ENCODE peak calls at places on chromosomes 11 and 22, in five cellular contexts. U is NCI-H1105, J is mammary epithelial cell, P is left ventricle myocardium superior, H is sciatic nerve. E is an unnamed sample.

GRCh38 chr22:26053737-26054316 is 115.4 kb upstream of the SEZ6L start:
- DNase-seq in U (no peak), J (no peak), P (no peak), H (no peak), E (no peak)

GRCh38 chr22:48099671-48100070 is 1337.2 kb downstream of the TBC1D22A start:
- DNase-seq in U (no peak), J (no peak), P (no peak), H (no peak), E (no peak)

GRCh38 chr22:27804683-27805297 is 3.2 kb upstream of the MN1 start:
- DNase-seq in U (no peak), J (peak), P (peak), H (peak), E (peak)

GRCh38 chr11:100719362-100719761 is 32.3 kb downstream of the ARHGAP42 start:
- DNase-seq in U (no peak), J (peak), P (no peak), H (no peak), E (no peak)

GRCh38 chr11:776459-777287 is 614 bp downstream of the GATD1 start:
- DNase-seq in U (peak), J (peak), P (no peak), H (no peak), E (no peak)

GRCh38 chr11:106996691-106997090 is 21.6 kb downstream of the GUCY1A2 start:
- DNase-seq in U (no peak), J (no peak), P (no peak), H (no peak), E (no peak)

GRCh38 chr11:66473167-66473566 is 6.5 kb downstream of the PELI3 start:
- DNase-seq in U (no peak), J (no peak), P (no peak), H (no peak), E (no peak)

GRCh38 chr22:20400606-20401375 is 6.8 kb downstream of the ZNF74 start:
- DNase-seq in U (no peak), J (no peak), P (no peak), H (no peak), E (no peak)

GRCh38 chr11:34446389-34446788 is 7.7 kb downstream of the CAT start:
- DNase-seq in U (no peak), J (no peak), P (no peak), H (no peak), E (no peak)

GRCh38 chr11:8229299-8230177 is 34.1 kb downstream of the LMO1 start:
- DNase-seq in U (peak), J (peak), P (peak), H (no peak), E (no peak)

GRCh38 chr11:108967571-108967970 is 302.7 kb downstream of the DDX10 start:
- DNase-seq in U (no peak), J (no peak), P (peak), H (no peak), E (peak)

GRCh38 chr11:48170176-48170839 is 46.3 kb upstream of the OR4B1 start:
- DNase-seq in U (no peak), J (no peak), P (peak), H (no peak), E (no peak)

GRCh38 chr11:96008161-96008560 is 84.3 kb upstream of the MTMR2 start:
- DNase-seq in U (no peak), J (no peak), P (no peak), H (no peak), E (no peak)

GRCh38 chr22:17117890-17118289 is 3.3 kb downstream of the TMEM121B start:
- DNase-seq in U (no peak), J (no peak), P (no peak), H (no peak), E (no peak)

GRCh38 chr11:13134886-13135285 is 125.8 kb downstream of the RASSF10 start:
- DNase-seq in U (no peak), J (no peak), P (no peak), H (no peak), E (no peak)

GRCh38 chr22:32534252-32535215 is 59.9 kb downstream of the FBXO7 start:
- DNase-seq in U (no peak), J (no peak), P (peak), H (peak), E (peak)

GRCh38 chr11:72932132-72932570 is 117.9 kb downstream of the ATG16L2 start:
- DNase-seq in U (no peak), J (peak), P (no peak), H (no peak), E (no peak)

GRCh38 chr11:60376601-60377000 is 1.7 kb upstream of the MS4A7 start:
- DNase-seq in U (no peak), J (no peak), P (no peak), H (no peak), E (no peak)

E was measured in left cardiac atrium.